ENCODE peak calls at places on chromosomes 7 and 10, in six cellular contexts. N is T1000, T is heart right ventricle, S is AG04449, R is upper lobe of right lung, E is spleen. X is an unnamed sample.

GRCh38 chr7:150373049-150373801 is 4.6 kb downstream of the REPIN1 start:
- DNase-seq in N (no peak), T (no peak), S (no peak), R (peak; percentile 46), E (no peak), X (no peak)

GRCh38 chr7:145016068-145016467 is 180.2 kb upstream of the TPK1 start:
- DNase-seq in N (no peak), T (no peak), S (no peak), R (no peak), E (no peak), X (no peak)

GRCh38 chr7:116573541-116573940 is 48.7 kb downstream of the CAV1 start:
- DNase-seq in N (no peak), T (no peak), S (no peak), R (no peak), E (no peak), X (no peak)

GRCh38 chr10:83427101-83427500 is 712.2 kb upstream of the GHITM start:
- DNase-seq in N (no peak), T (no peak), S (no peak), R (no peak), E (no peak), X (no peak)

GRCh38 chr7:126419047-126419446 is 833.7 kb downstream of the GRM8 start:
- DNase-seq in N (no peak), T (no peak), S (no peak), R (no peak), E (no peak), X (no peak)

GRCh38 chr7:69508736-69509135 is 89.5 kb upstream of the AUTS2 start:
- DNase-seq in N (no peak), T (no peak), S (no peak), R (no peak), E (no peak), X (no peak)

GRCh38 chr10:59405235-59405634 is 42.9 kb upstream of the FAM13C start:
- DNase-seq in N (no peak), T (no peak), S (no peak), R (no peak), E (no peak), X (no peak)

GRCh38 chr10:126199221-126199998 is 188.9 kb downstream of the ADAM12 start:
- DNase-seq in N (peak; percentile 96), T (no peak), S (peak; percentile 99), R (no peak), E (no peak), X (no peak)

X was measured in tibial nerve.